ENCODE peak calls at places on chromosomes 4 and X, in eight cellular contexts. U, X, Y, B, C, T, D and R are unnamed samples.
A peak's percentile ranks its signal among the peaks of the same experiment; 100 is the strongest.

GRCh38 chr4:123621072-123621705 is 224.6 kb downstream of the SPRY1 start:
- DNase-seq in U (no peak), X (no peak), Y (no peak), B (no peak), C (peak; percentile 46), T (no peak), D (no peak), R (peak; percentile 48)

GRCh38 chr4:55468724-55469123 is 73.0 kb downstream of the TMEM165 start:
- DNase-seq in U (no peak), X (no peak), Y (peak; percentile 88), B (no peak), C (peak; percentile 45), T (no peak), D (no peak), R (peak; percentile 33)

GRCh38 chr4:85084371-85085170 is 118.1 kb upstream of the WDFY3 start:
- DNase-seq in U (peak; percentile 17), X (peak; percentile 81), Y (peak; percentile 75), B (peak; percentile 16), C (peak; percentile 78), T (no peak), D (peak; percentile 77), R (peak; percentile 86)

GRCh38 chr4:165806613-165807012 is 66.4 kb upstream of the TLL1 start:
- DNase-seq in U (no peak), X (no peak), Y (no peak), B (no peak), C (no peak), T (no peak), D (no peak), R (no peak)

GRCh38 chr4:74453037-74453635 is 8.2 kb downstream of the AREG start:
- DNase-seq in U (no peak), X (no peak), Y (no peak), B (no peak), C (no peak), T (no peak), D (no peak), R (no peak)

GRCh38 chrX:131399692-131400428 is 110.8 kb upstream of the IGSF1 start:
- DNase-seq in U (no peak), X (no peak), Y (no peak), B (no peak), C (no peak), T (no peak), D (no peak), R (no peak)

GRCh38 chrX:23694606-23695005 is 27.3 kb downstream of the PRDX4 start:
- DNase-seq in U (peak; percentile 34), X (peak; percentile 73), Y (peak; percentile 57), B (no peak), C (peak; percentile 52), T (peak; percentile 64), D (peak; percentile 63), R (peak; percentile 65)

GRCh38 chrX:148417934-148418333 is 82.5 kb upstream of the AFF2 start:
- DNase-seq in U (no peak), X (no peak), Y (no peak), B (no peak), C (peak; percentile 25), T (no peak), D (peak; percentile 2), R (peak; percentile 40)

GRCh38 chr4:118969359-118969758 is 80.7 kb downstream of the SYNPO2 start:
- DNase-seq in U (no peak), X (peak; percentile 67), Y (peak; percentile 82), B (no peak), C (peak; percentile 66), T (peak; percentile 36), D (peak; percentile 18), R (peak; percentile 91)

GRCh38 chr4:121278811-121279368 is 101.9 kb downstream of the QRFPR start:
- DNase-seq in U (no peak), X (no peak), Y (peak; percentile 33), B (peak; percentile 68), C (peak; percentile 20), T (no peak), D (peak; percentile 81), R (peak; percentile 55)

GRCh38 chr4:119099227-119099910 is 36.3 kb upstream of the MYOZ2 start:
- DNase-seq in U (no peak), X (no peak), Y (peak; percentile 62), B (no peak), C (peak; percentile 84), T (no peak), D (no peak), R (peak; percentile 89)

GRCh38 chr4:26723216-26723615 is 137.4 kb upstream of the STIM2 start:
- DNase-seq in U (no peak), X (no peak), Y (no peak), B (no peak), C (no peak), T (no peak), D (peak; percentile 81), R (no peak)

GRCh38 chr4:17562157-17562556 is 14.8 kb upstream of the LAP3 start:
- DNase-seq in U (no peak), X (peak; percentile 9), Y (no peak), B (no peak), C (no peak), T (no peak), D (peak; percentile 26), R (no peak)

GRCh38 chr4:9924750-9925149 is 96.5 kb downstream of the SLC2A9 start:
- DNase-seq in U (no peak), X (no peak), Y (peak; percentile 13), B (no peak), C (peak; percentile 67), T (no peak), D (no peak), R (no peak)

DNA sequence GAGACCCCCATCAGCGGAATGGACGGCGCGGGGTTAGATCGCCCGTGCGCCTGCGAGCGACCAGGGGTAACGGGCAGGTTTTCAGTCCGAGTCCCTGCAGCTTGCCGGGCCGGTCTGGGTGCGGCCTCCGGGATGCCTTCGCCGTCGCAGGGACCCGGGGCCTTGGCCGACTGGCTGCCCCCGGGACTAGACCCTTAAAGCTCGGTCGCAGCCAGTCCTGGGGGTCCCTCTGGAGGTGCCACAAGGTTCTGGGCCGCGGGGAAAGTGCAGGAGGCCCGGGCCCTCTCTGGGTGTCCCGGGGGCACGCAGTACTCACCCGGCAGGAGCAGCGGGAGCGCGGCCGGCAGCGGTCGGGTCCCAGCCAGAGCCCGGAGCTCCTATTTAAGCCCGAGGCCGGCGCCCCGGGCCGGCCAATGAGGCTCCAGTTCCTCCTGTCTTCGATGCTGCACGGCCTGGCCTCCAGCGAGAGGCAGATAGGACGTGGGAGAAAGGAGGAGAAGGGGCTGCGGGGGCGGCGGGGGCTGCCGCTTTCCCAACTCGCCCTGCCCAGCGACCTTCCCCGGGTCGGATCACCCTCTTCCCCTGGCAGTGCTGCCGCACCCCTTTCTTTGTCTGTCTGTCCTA is at the start of gene SPON2:
- DNase-seq in U (no peak), X (no peak), Y (peak; percentile 27), B (no peak), C (peak; percentile 26), T (no peak), D (no peak), R (no peak)
- H3K4me3 ChIP-seq in U (peak within 1 kb of the TSS; percentile 41), X (peak within 1 kb of the TSS; percentile 0), Y (peak within 1 kb of the TSS; percentile 43), B (no peak within 1 kb of the TSS), C (peak within 1 kb of the TSS; percentile 56), T (peak within 1 kb of the TSS; percentile 44), D (no peak within 1 kb of the TSS), R (peak within 1 kb of the TSS; percentile 53)

GRCh38 chrX:154362085-154362742 is 12.2 kb downstream of the FLNA start:
- DNase-seq in U (no peak), X (no peak), Y (no peak), B (no peak), C (no peak), T (no peak), D (no peak), R (no peak)

GRCh38 chrX:154358011-154358410 is 16.4 kb downstream of the FLNA start:
- DNase-seq in U (no peak), X (no peak), Y (no peak), B (no peak), C (no peak), T (no peak), D (no peak), R (no peak)

GRCh38 chrX:154358829-154359228 is 15.6 kb downstream of the FLNA start:
- DNase-seq in U (no peak), X (no peak), Y (no peak), B (no peak), C (no peak), T (no peak), D (no peak), R (no peak)

GRCh38 chrX:154359362-154360154 is 14.9 kb downstream of the FLNA start:
- DNase-seq in U (no peak), X (no peak), Y (no peak), B (no peak), C (no peak), T (no peak), D (no peak), R (no peak)

DNA sequence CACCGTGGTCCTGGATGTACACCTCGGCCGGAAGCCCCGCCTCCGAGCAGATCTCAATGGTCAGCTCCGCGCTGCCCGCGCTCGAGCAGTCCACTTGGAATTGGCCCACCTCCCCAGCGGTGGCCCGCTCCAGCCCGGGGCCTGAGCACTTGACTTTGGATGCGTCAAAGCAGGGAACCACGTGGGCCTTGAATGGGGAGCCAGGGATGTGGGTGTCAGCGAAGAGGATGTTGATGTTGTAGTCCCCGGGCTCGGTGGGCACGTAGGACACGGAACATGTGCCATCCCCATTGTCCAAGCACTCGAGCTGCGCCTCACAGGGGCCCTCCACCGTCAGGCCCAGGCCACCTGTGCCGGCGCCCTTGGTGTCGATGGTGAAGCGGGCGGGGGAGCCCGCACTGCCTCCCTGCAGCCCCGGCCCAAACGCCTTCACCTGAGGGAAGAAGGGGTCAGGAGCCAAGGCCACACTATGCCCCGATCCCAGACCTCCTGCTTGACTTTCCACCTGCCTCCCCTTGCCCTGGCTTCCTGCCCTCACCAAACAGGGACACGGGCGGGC is 14.2 kb downstream of the FLNA start:
- DNase-seq in U (no peak), X (no peak), Y (no peak), B (no peak), C (no peak), T (no peak), D (no peak), R (no peak)
- TF ChIP-seq CTCF in U (no peak), X (no peak), Y (no peak), B (no peak), C (no peak), T (no peak), D (no peak), R (no peak)

GRCh38 chr4:153790962-153791551 is 2.2 kb upstream of the SFRP2 start:
- DNase-seq in U (no peak), X (peak; percentile 75), Y (no peak), B (peak; percentile 26), C (peak; percentile 25), T (no peak), D (no peak), R (no peak)
- H3K4me3 ChIP-seq in U (peak overlapping the region; percentile 11), X (peak overlapping the region; percentile 21), Y (no peak overlapping the region), B (peak overlapping the region; percentile 8), C (peak overlapping the region; percentile 41), T (peak overlapping the region; percentile 14), D (no peak overlapping the region), R (peak overlapping the region; percentile 5)

GRCh38 chr4:56607926-56608325 is 73.2 kb downstream of the HOPX start:
- DNase-seq in U (no peak), X (no peak), Y (no peak), B (no peak), C (no peak), T (no peak), D (no peak), R (no peak)

GRCh38 chr4:56606385-56606784 is 74.7 kb downstream of the HOPX start:
- DNase-seq in U (no peak), X (no peak), Y (no peak), B (no peak), C (no peak), T (no peak), D (no peak), R (no peak)

DNA sequence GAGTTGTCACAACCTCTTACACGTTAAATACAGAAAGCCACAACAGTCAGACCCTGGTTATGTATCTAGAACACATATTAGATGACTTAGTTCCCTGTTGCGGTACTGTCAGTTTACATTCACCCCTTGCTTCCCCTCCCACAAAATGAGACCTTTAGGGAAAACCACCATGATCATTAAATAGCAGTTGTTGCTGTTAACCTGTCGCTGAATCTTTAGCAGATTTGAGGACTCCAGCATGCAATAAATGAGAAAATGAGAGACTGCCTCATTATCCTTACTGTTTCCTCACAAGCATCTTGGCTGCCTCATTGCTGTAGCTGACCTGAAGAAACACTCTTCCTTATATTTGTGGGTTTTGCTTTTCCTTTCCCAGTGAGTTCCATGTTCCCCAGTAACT is 77.8 kb downstream of the HOPX start:
- DNase-seq in U (no peak), X (no peak), Y (no peak), B (no peak), C (no peak), T (no peak), D (no peak), R (no peak)
- TF ChIP-seq CTCF in U (no peak), X (no peak), Y (no peak), B (no peak), C (no peak), T (no peak), D (no peak), R (no peak)